ENCODE peak calls at places on chromosomes 5 and 9, in eight cellular contexts. T is GM10248, F is heart left ventricle, M is ACHN, I is HuH-7.5, D is NCI-H2029, L is PC-9, Z is astrocyte of the cerebellum. U is an unnamed sample.

GRCh38 chr9:132411091-132411508 is 1.1 kb downstream of the CFAP77 start:
- DNase-seq in T (peak), F (no peak), M (no peak), I (peak), D (peak), L (peak), Z (no peak), U (peak)

GRCh38 chr5:119578937-119579336 is 50.4 kb upstream of the FAM170A start:
- DNase-seq in T (peak), F (no peak), M (peak), I (peak), D (no peak), L (peak), Z (no peak), U (peak)

GRCh38 chr5:87268126-87268969 is 665 bp downstream of the RASA1 start:
- DNase-seq in T (peak), F (peak), M (peak), I (peak), D (peak), L (peak), Z (peak), U (peak)

GRCh38 chr9:35488566-35489312 is 1.2 kb upstream of the RUSC2 start:
- DNase-seq in T (no peak), F (no peak), M (no peak), I (no peak), D (peak), L (no peak), Z (no peak), U (no peak)

GRCh38 chr5:68304421-68305052 is 89.0 kb downstream of the PIK3R1 start:
- DNase-seq in T (no peak), F (no peak), M (no peak), I (no peak), D (no peak), L (no peak), Z (no peak), U (no peak)

GRCh38 chr9:105432247-105432857 is 15.5 kb upstream of the FSD1L start:
- DNase-seq in T (no peak), F (no peak), M (no peak), I (no peak), D (no peak), L (no peak), Z (no peak), U (no peak)

GRCh38 chr5:179306191-179307005 is 38.9 kb downstream of the ADAMTS2 start:
- DNase-seq in T (no peak), F (no peak), M (no peak), I (no peak), D (no peak), L (no peak), Z (no peak), U (no peak)

GRCh38 chr9:4741365-4742031 is 496 bp upstream of the AK3 start:
- DNase-seq in T (peak), F (peak), M (peak), I (peak), D (no peak), L (no peak), Z (no peak), U (no peak)

GRCh38 chr5:151950681-151951080 is 26.0 kb upstream of the GLRA1 start:
- DNase-seq in T (no peak), F (no peak), M (no peak), I (no peak), D (no peak), L (no peak), Z (no peak), U (no peak)

U was measured in H54.